ENCODE peak calls at places on chromosome 11, in five cellular contexts. N, W, K, D and M are unnamed samples.

GRCh38 chr11:34654491-34655334 is 33.8 kb downstream of the EHF start:
- DNase-seq in N (no peak), W (no peak), K (peak), D (peak), M (no peak)

GRCh38 chr11:69369210-69369609 is 75.3 kb downstream of the MYEOV start:
- DNase-seq in N (no peak), W (no peak), K (no peak), D (no peak), M (no peak)

GRCh38 chr11:35811783-35812182 is 132.1 kb upstream of the LDLRAD3 start:
- DNase-seq in N (no peak), W (no peak), K (no peak), D (no peak), M (no peak)

GRCh38 chr11:35006389-35007128 is 90.1 kb downstream of the PDHX start:
- DNase-seq in N (no peak), W (no peak), K (no peak), D (no peak), M (no peak)

GRCh38 chr11:36377759-36378553 is 81.9 kb downstream of the PRR5L start:
- DNase-seq in N (no peak), W (no peak), K (no peak), D (no peak), M (no peak)

GRCh38 chr11:75475767-75476650 is 43.0 kb upstream of the KLHL35 start:
- DNase-seq in N (no peak), W (peak), K (no peak), D (peak), M (no peak)

GRCh38 chr11:10778217-10778970 is 27.3 kb downstream of the CTR9 start:
- DNase-seq in N (no peak), W (no peak), K (peak), D (peak), M (no peak)

GRCh38 chr11:67640021-67640757 is 626 bp upstream of the TBX10 start:
- DNase-seq in N (peak), W (no peak), K (no peak), D (peak), M (no peak)

GRCh38 chr11:128330203-128330602 is 257.2 kb downstream of the ETS1 start:
- DNase-seq in N (no peak), W (no peak), K (no peak), D (no peak), M (no peak)

GRCh38 chr11:221998-222789 is 13.9 kb downstream of the SIRT3 start:
- DNase-seq in N (no peak), W (no peak), K (no peak), D (no peak), M (no peak)

GRCh38 chr11:7449196-7449840 is 36.0 kb upstream of the OLFML1 start:
- DNase-seq in N (no peak), W (no peak), K (no peak), D (no peak), M (no peak)

GRCh38 chr11:12390258-12390657 is 12.9 kb downstream of the PARVA start:
- DNase-seq in N (no peak), W (no peak), K (no peak), D (no peak), M (no peak)

GRCh38 chr11:47179655-47179991 is 2.9 kb upstream of the ARFGAP2 start:
- DNase-seq in N (no peak), W (peak), K (no peak), D (peak), M (no peak)

GRCh38 chr11:77150836-77151235 is 22.8 kb downstream of the MYO7A start:
- DNase-seq in N (no peak), W (no peak), K (no peak), D (no peak), M (no peak)

GRCh38 chr11:9005087-9005486 is 1.3 kb upstream of the NRIP3 start:
- DNase-seq in N (no peak), W (no peak), K (no peak), D (no peak), M (no peak)